ENCODE peak calls at places on chromosomes 4 and X, in four cellular contexts. I is HepG2, K is A549, W is K562. O is an unnamed sample.

GRCh38 chr4:122814426-122814825 is 12.2 kb upstream of the FGF2 start:
- DNase-seq in I (no peak), K (no peak), W (no peak), O (no peak)

GRCh38 chr4:158728256-158728655 is 5.1 kb upstream of the PPID start:
- DNase-seq in I (no peak), K (no peak), W (no peak), O (no peak)

GRCh38 chr4:148780426-148781005 is 338.3 kb upstream of the NR3C2 start:
- DNase-seq in I (no peak), K (no peak), W (no peak), O (no peak)

GRCh38 chr4:2689825-2690700 is 66.1 kb downstream of the TNIP2 start:
- DNase-seq in I (no peak), K (no peak), W (no peak), O (no peak)

GRCh38 chr4:69653147-69653546 is at the start of gene UGT2A1:
- DNase-seq in I (no peak), K (no peak), W (no peak), O (no peak)

GRCh38 chr4:99979872-99980271 is 29.8 kb upstream of the H2AZ1 start:
- DNase-seq in I (no peak), K (no peak), W (no peak), O (no peak)

GRCh38 chr4:4306920-4307319 is 16.9 kb downstream of the ZBTB49 start:
- DNase-seq in I (no peak), K (no peak), W (no peak), O (no peak)

GRCh38 chrX:143536176-143536575 is 18.9 kb upstream of the SPANXN3 start:
- DNase-seq in I (no peak), K (no peak), W (no peak), O (no peak)

GRCh38 chr4:83542225-83542624 is 6.3 kb downstream of the GPAT3 start:
- DNase-seq in I (no peak), K (no peak), W (no peak), O (no peak)

GRCh38 chrX:30957753-30958152 is 68.7 kb upstream of the TAB3 start:
- DNase-seq in I (peak), K (peak), W (no peak), O (no peak)

GRCh38 chr4:175930471-175930870 is 118.4 kb upstream of the GPM6A start:
- DNase-seq in I (no peak), K (no peak), W (no peak), O (no peak)

GRCh38 chr4:102064747-102065442 is 274.4 kb downstream of the BANK1 start:
- DNase-seq in I (no peak), K (no peak), W (no peak), O (no peak)

GRCh38 chr4:7016086-7016485 is 27.1 kb upstream of the TADA2B start:
- DNase-seq in I (no peak), K (no peak), W (no peak), O (no peak)

GRCh38 chr4:138310498-138310897 is 68.3 kb upstream of the SLC7A11 start:
- DNase-seq in I (no peak), K (no peak), W (no peak), O (no peak)

GRCh38 chr4:174217273-174218126 is 66.0 kb downstream of the FBXO8 start:
- DNase-seq in I (no peak), K (no peak), W (no peak), O (no peak)

GRCh38 chr4:40193018-40193571 is 3.7 kb upstream of the RHOH start:
- DNase-seq in I (peak), K (no peak), W (peak), O (no peak)
- TF ChIP-seq RNF2 in I (no peak), K (no peak), W (no peak), O (no peak)

DNA sequence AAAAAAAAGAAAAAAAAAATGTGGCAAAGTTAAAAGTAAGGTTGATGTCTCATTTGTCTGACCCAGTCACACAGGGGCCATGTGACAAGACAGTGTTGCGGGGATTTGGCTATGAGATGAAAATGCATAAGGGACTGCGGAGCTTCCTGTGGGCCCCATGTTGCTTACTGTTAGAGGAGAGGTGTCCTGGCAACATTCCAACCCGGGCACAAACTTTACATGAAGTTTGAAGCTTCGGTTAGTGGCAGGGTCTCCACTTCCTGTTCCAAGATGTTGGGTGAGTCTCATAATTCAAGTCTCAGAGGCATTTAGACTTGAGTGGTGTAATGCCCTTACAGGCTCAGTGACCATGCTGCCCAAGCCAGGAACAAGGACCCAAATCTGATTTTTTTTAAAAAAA is 111.3 kb downstream of the MAML3 start:
- DNase-seq in I (no peak), K (no peak), W (no peak), O (no peak)
- TF ChIP-seq RNF2 in I (no peak), K (no peak), W (no peak), O (no peak)

GRCh38 chrX:54891573-54891972 is 29.1 kb upstream of the TRO start:
- DNase-seq in I (peak), K (peak), W (peak), O (no peak)
- TF ChIP-seq RNF2 in I (no peak), K (no peak), W (no peak), O (no peak)

GRCh38 chr4:141486375-141486997 is 149.9 kb upstream of the IL15 start:
- DNase-seq in I (no peak), K (no peak), W (no peak), O (no peak)
- TF ChIP-seq RNF2 in I (no peak), K (no peak), W (no peak), O (no peak)

DNA sequence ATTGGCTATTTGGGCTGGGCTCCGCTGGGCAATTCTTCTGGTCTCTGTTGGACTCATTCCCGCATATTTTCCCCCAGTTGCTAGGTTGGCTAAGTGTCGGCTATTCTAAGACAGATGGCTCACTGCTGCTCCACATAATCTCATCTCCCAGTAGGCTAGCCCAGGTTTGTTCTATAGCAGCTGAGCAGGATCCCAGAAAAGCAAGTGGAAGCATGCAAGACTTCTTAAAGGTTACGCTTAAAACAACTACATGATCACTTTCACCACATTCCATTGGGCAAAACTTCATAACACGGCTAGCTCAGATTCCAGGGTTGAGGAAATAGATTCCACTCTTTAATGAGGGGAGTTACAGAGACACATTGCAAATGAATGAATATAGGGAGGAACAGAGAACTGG is 12.9 kb upstream of the RAB33B start:
- DNase-seq in I (no peak), K (no peak), W (no peak), O (no peak)
- TF ChIP-seq RNF2 in I (no peak), K (no peak), W (no peak), O (no peak)

GRCh38 chr4:131304686-131305085 is 1844.4 kb upstream of the PCDH10 start:
- DNase-seq in I (no peak), K (no peak), W (no peak), O (no peak)

GRCh38 chr4:131296192-131296591 is 1852.9 kb upstream of the PCDH10 start:
- DNase-seq in I (no peak), K (no peak), W (no peak), O (no peak)

DNA sequence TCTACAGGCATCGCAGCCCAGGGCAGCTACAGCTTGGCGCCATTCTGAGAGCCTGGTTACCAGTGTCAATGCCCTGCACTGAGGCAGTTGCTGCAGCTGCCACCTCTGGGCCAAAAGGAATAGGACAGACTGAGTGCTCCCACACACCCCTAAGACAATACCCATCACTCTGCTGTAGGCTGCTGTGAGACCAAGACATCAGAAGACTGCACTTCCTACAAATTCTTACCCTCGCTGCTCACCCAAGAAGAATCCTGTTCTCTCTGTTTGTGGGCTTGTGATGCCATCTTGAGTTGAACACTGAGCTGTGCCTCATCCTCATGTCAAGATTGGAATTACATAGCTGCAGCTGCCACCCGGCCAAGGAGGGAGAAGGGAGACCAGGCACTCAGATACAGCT is 1847.0 kb upstream of the PCDH10 start:
- DNase-seq in I (peak), K (peak), W (no peak), O (peak)
- TF ChIP-seq RNF2 in I (no peak), K (no peak), W (no peak), O (no peak)

O was measured in H1.